ENCODE peak calls at places on chromosomes 16 and 17, in four cellular contexts. D, P, B and H are unnamed samples.

GRCh38 chr16:71784093-71784492 is 24.5 kb downstream of the AP1G1 start:
- DNase-seq in D (no peak), P (no peak), B (no peak), H (no peak)

GRCh38 chr17:64154321-64155089 is 24.6 kb upstream of the ERN1 start:
- DNase-seq in D (peak), P (no peak), B (no peak), H (no peak)

GRCh38 chr16:58299757-58300349 is 5.0 kb upstream of the PRSS54 start:
- DNase-seq in D (peak), P (no peak), B (peak), H (no peak)

GRCh38 chr17:61593404-61593803 is 2.4 kb upstream of the NACA2 start:
- DNase-seq in D (no peak), P (no peak), B (no peak), H (no peak)

GRCh38 chr17:30345527-30346075 is 11.7 kb upstream of the TMIGD1 start:
- DNase-seq in D (no peak), P (no peak), B (no peak), H (no peak)

GRCh38 chr16:76941091-76941490 is 249.9 kb upstream of the MON1B start:
- DNase-seq in D (no peak), P (no peak), B (no peak), H (no peak)

GRCh38 chr17:17871913-17872312 is 35.1 kb upstream of the SREBF1 start:
- DNase-seq in D (no peak), P (no peak), B (no peak), H (no peak)

GRCh38 chr17:8188408-8188839 is 1.6 kb downstream of the BORCS6 start:
- DNase-seq in D (no peak), P (no peak), B (no peak), H (no peak)

GRCh38 chr17:29248845-29249244 is 2.2 kb downstream of the CRYBA1 start:
- DNase-seq in D (no peak), P (no peak), B (no peak), H (no peak)

GRCh38 chr17:42781639-42782401 is 1.4 kb downstream of the WNK4 start:
- DNase-seq in D (no peak), P (no peak), B (no peak), H (no peak)

GRCh38 chr17:14813649-14814048 is 451.5 kb downstream of the PMP22 start:
- DNase-seq in D (peak), P (no peak), B (peak), H (no peak)

GRCh38 chr16:84864266-84864955 is 44.6 kb downstream of the CRISPLD2 start:
- DNase-seq in D (no peak), P (no peak), B (no peak), H (no peak)

GRCh38 chr16:27346818-27347217 is 33.0 kb downstream of the IL4R start:
- DNase-seq in D (no peak), P (no peak), B (no peak), H (no peak)

GRCh38 chr17:38729368-38729885 is 714 bp upstream of the CISD3 start:
- DNase-seq in D (no peak), P (no peak), B (no peak), H (no peak)

GRCh38 chr16:85639529-85640253 is 26.6 kb downstream of the GSE1 start:
- DNase-seq in D (no peak), P (no peak), B (no peak), H (no peak)

GRCh38 chr17:7440823-7441174 is 1.5 kb downstream of the FGF11 start:
- DNase-seq in D (peak), P (no peak), B (peak), H (no peak)

GRCh38 chr17:55174133-55174532 is 90.6 kb upstream of the HLF start:
- DNase-seq in D (no peak), P (no peak), B (no peak), H (no peak)

GRCh38 chr17:62911106-62911505 is 54.9 kb upstream of the TANC2 start:
- DNase-seq in D (peak), P (no peak), B (no peak), H (no peak)

GRCh38 chr16:88749358-88749757 is 35.7 kb downstream of the PIEZO1 start:
- DNase-seq in D (no peak), P (no peak), B (no peak), H (no peak)

GRCh38 chr16:2426941-2427361 is 2.3 kb upstream of the CCNF start:
- DNase-seq in D (no peak), P (no peak), B (no peak), H (no peak)

GRCh38 chr16:600781-601180 is 10.9 kb downstream of the RAB40C start:
- DNase-seq in D (peak), P (no peak), B (peak), H (no peak)

GRCh38 chr17:37490638-37491614 is 1.2 kb downstream of the DUSP14 start:
- DNase-seq in D (peak), P (no peak), B (peak), H (no peak)

GRCh38 chr17:55727920-55728319 is 5.3 kb upstream of the TMEM100 start:
- DNase-seq in D (no peak), P (no peak), B (peak), H (no peak)

GRCh38 chr17:68310141-68310540 is 18.8 kb downstream of the ARSG start:
- DNase-seq in D (no peak), P (no peak), B (no peak), H (no peak)
- H3K27ac ChIP-seq in D (no peak), P (no peak), B (no peak), H (no peak)

GRCh38 chr16:3482659-3483241 is 12.5 kb downstream of the C16orf90 start:
- DNase-seq in D (peak), P (no peak), B (no peak), H (no peak)
- H3K27ac ChIP-seq in D (no peak), P (no peak), B (no peak), H (no peak)

GRCh38 chr16:81818514-81819304 is 39.6 kb downstream of the PLCG2 start:
- DNase-seq in D (no peak), P (no peak), B (no peak), H (no peak)
- H3K27ac ChIP-seq in D (no peak), P (no peak), B (no peak), H (no peak)

GRCh38 chr17:34487616-34488015 is 91.8 kb upstream of the TMEM132E start:
- DNase-seq in D (peak), P (no peak), B (peak), H (no peak)

GRCh38 chr17:34485999-34486398 is 93.4 kb upstream of the TMEM132E start:
- DNase-seq in D (no peak), P (no peak), B (no peak), H (no peak)

GRCh38 chr17:34486781-34487180 is 92.6 kb upstream of the TMEM132E start:
- DNase-seq in D (no peak), P (no peak), B (no peak), H (no peak)

GRCh38 chr17:34484193-34484733 is 95.1 kb upstream of the TMEM132E start:
- DNase-seq in D (no peak), P (no peak), B (no peak), H (no peak)
- H3K27ac ChIP-seq in D (no peak), P (no peak), B (no peak), H (no peak)

GRCh38 chr16:74892574-74893461 is 92.1 kb downstream of the WDR59 start:
- DNase-seq in D (no peak), P (no peak), B (no peak), H (no peak)
- H3K27ac ChIP-seq in D (no peak), P (no peak), B (no peak), H (no peak)

GRCh38 chr17:2102931-2103398 is 48.1 kb downstream of the HIC1 start:
- DNase-seq in D (no peak), P (no peak), B (no peak), H (no peak)
- H3K27ac ChIP-seq in D (no peak), P (no peak), B (no peak), H (no peak)

DNA sequence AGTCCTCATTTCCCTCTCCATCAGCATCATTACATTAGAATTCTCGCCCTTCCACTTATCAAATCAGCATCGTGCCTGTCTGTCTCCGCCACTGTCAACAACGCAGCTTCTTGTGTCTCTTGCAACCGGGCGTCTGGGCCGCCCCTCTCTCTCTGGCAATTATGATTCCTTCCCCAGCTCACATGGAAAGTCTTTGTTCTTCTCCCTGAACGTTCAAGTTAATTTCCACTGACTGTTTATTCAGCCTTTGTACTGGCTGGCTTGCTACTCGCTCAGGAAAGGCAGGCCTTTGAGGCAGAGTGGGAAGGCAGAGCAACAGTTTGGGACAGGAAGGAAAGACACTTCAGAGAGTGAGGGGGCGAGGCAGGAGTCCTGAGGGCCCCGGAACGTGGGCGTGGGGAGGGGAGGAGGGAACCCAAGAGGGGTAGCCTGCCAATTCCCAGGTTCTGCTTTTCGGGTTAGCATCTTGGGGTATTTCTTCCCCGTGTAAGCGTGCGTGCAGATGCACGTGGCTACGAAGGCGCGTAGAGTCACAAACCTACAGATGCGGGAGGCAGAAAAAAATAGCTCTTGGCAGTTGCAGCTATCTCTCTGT is 50.8 kb downstream of the AKAP1 start:
- DNase-seq in D (no peak), P (no peak), B (no peak), H (no peak)
- H3K27ac ChIP-seq in D (peak), P (no peak), B (no peak), H (no peak)

GRCh38 chr17:78120971-78121800 is 7.4 kb downstream of the TMC6 start:
- DNase-seq in D (no peak), P (no peak), B (no peak), H (no peak)

GRCh38 chr17:78121801-78122220 is 6.7 kb downstream of the TMC6 start:
- DNase-seq in D (no peak), P (no peak), B (no peak), H (no peak)

GRCh38 chr17:78122991-78123249 is 5.6 kb downstream of the TMC6 start:
- DNase-seq in D (no peak), P (no peak), B (no peak), H (no peak)

GRCh38 chr17:78123258-78123929 is 5.2 kb downstream of the TMC6 start:
- DNase-seq in D (no peak), P (no peak), B (no peak), H (no peak)

DNA sequence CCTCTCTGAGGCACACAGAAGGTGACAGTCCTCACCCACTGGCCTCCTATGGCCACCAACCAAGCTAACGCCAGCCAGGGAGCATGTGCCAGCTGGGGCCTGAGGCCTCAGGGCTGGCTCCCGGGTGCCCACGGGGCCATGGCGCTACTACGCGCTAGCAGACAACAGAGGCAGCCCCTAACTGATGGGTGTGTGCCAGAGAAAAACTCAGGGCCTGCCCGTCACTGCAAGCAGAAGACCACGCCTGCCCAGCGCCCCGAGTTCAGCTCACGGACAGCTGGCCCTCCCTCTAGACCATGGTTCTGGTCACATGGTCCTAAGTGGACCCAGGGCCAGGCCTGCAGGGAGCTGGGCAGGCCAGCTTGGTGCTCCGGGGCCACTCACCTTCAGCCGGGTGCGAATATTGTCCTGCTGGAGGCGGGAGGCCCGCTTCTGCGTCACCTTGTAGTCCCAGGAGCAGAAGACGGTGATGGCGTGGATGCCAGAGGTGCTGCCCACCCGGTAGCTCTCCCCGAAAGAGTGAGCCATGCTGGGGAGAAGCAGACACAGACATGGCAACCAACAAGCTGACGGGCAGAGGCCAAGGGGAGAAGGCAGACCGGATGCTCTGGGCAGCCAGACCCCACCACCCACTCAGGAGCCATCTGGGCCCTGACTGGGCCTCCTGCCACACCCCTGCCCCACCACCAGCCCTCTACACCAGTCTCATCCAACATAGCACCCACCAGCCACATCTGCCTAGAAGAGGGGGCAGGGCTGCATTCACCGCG is 6.1 kb downstream of the TMC6 start:
- DNase-seq in D (no peak), P (no peak), B (no peak), H (no peak)
- H3K27ac ChIP-seq in D (no peak), P (no peak), B (no peak), H (peak)

GRCh38 chr17:13534946-13535345 is 66.8 kb downstream of the HS3ST3A1 start:
- DNase-seq in D (no peak), P (no peak), B (no peak), H (no peak)
- H3K27ac ChIP-seq in D (no peak), P (no peak), B (no peak), H (no peak)